ENCODE peak calls at places on chromosomes 4 and X, in nine cellular contexts. L is cardiac muscle cell, H is heart right ventricle, V is GM20000, K is GM12865, F is GM10248, X is lung, D is body of pancreas, I is progenitor cell of endocrine pancreas. P is an unnamed sample.

GRCh38 chrX:48631376-48632090 is 34.2 kb downstream of the WDR13 start:
- DNase-seq in X (peak; percentile 86), I (peak; percentile 58), K (peak; percentile 85), D (peak; percentile 89), V (peak; percentile 76), L (peak; percentile 74), F (peak; percentile 77), H (peak; percentile 38), P (peak; percentile 17)

GRCh38 chr4:105620640-105621323 is 68.4 kb downstream of the ARHGEF38 start:
- DNase-seq in L (no peak), D (peak; percentile 20), X (peak; percentile 43), V (no peak), I (no peak), H (no peak), F (no peak), K (peak; percentile 41), P (no peak)

GRCh38 chr4:147770831-147771230 is 38.9 kb downstream of the ARHGAP10 start:
- DNase-seq in F (no peak), K (no peak), L (no peak), H (no peak), X (no peak), D (no peak), I (no peak), V (no peak), P (no peak)

GRCh38 chr4:29311231-29311630 is 1408.9 kb upstream of the PCDH7 start:
- DNase-seq in V (no peak), D (no peak), K (no peak), I (no peak), L (no peak), X (no peak), F (no peak), H (no peak), P (no peak)

GRCh38 chr4:11469900-11470708 is 41.4 kb upstream of the HS3ST1 start:
- DNase-seq in X (no peak), H (no peak), F (peak; percentile 20), L (no peak), D (no peak), V (peak; percentile 21), K (peak; percentile 71), I (no peak), P (no peak)

GRCh38 chrX:152652467-152652866 is 14.8 kb downstream of the GABRQ start:
- DNase-seq in H (no peak), I (no peak), L (no peak), K (no peak), X (no peak), V (no peak), F (no peak), D (no peak), P (no peak)

GRCh38 chr4:173332963-173333657 is 1.0 kb downstream of the HMGB2 start:
- DNase-seq in H (no peak), V (peak; percentile 10), X (no peak), I (no peak), F (no peak), D (no peak), L (no peak), K (no peak), P (no peak)

GRCh38 chr4:145531193-145531592 is 49.5 kb downstream of the SMAD1 start:
- DNase-seq in I (no peak), X (no peak), L (no peak), K (peak; percentile 31), H (peak; percentile 33), V (no peak), D (peak; percentile 20), F (no peak), P (no peak)

GRCh38 chrX:16882188-16882587 is 12.0 kb upstream of the RBBP7 start:
- DNase-seq in I (no peak), X (no peak), D (peak; percentile 73), L (no peak), F (peak; percentile 18), H (peak; percentile 16), V (no peak), K (peak; percentile 41), P (no peak)

GRCh38 chr4:16772366-16772850 is 126.0 kb downstream of the LDB2 start:
- DNase-seq in X (no peak), F (no peak), D (no peak), K (no peak), H (no peak), I (no peak), V (no peak), L (no peak), P (no peak)

GRCh38 chr4:40301592-40301991 is 33.5 kb upstream of the CHRNA9 start:
- DNase-seq in X (no peak), V (peak; percentile 57), F (peak; percentile 63), L (no peak), K (peak; percentile 93), D (no peak), H (no peak), I (no peak), P (peak; percentile 51)

GRCh38 chr4:60814549-60814948 is 385.6 kb upstream of the ADGRL3 start:
- DNase-seq in X (no peak), F (no peak), L (no peak), H (no peak), I (no peak), D (no peak), K (no peak), V (no peak), P (no peak)

GRCh38 chrX:118839334-118839958 is 15.8 kb downstream of the ZCCHC12 start:
- DNase-seq in I (peak; percentile 74), V (peak; percentile 72), D (peak; percentile 70), H (peak; percentile 83), L (peak; percentile 71), X (peak; percentile 81), F (peak; percentile 66), K (peak; percentile 20), P (peak; percentile 62)

GRCh38 chrX:82648062-82648461 is 860.0 kb upstream of the POU3F4 start:
- DNase-seq in K (no peak), V (no peak), L (peak; percentile 1), H (no peak), X (no peak), D (no peak), I (no peak), F (no peak), P (no peak)

GRCh38 chr4:72767903-72768817 is 199.1 kb upstream of the ADAMTS3 start:
- DNase-seq in D (no peak), V (no peak), F (no peak), X (no peak), I (no peak), K (no peak), H (no peak), L (no peak), P (no peak)

GRCh38 chr4:139773560-139774318 is 108.1 kb downstream of the MGST2 start:
- DNase-seq in F (no peak), L (no peak), X (no peak), I (no peak), D (no peak), V (no peak), K (no peak), H (no peak), P (no peak)

GRCh38 chrX:151871244-151871643 is 41.4 kb upstream of the MAGEA4 start:
- DNase-seq in K (no peak), V (no peak), D (peak; percentile 4), F (no peak), X (no peak), I (no peak), L (no peak), H (no peak), P (no peak)

DNA sequence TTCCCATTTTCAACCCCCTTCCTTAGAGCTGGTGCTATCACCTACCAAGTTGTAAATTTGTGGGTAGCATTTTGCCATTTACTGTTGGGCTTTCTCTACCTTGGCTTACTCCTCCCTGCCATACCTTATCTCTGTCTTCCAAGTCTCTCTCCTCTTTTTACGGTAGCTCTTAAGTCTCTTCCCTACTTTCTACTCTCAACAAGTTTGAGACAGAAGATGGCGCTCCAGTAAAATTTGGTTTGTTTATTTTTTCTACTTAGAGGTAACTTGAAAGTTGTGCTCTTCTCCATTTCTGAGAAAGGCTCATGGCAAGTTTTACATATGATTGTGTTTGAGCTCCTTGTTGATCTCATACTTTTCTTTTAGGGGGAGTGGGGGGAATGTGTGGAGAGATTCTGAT is 1508.1 kb downstream of the TECRL start:
- DNase-seq in D (no peak), H (no peak), X (no peak), F (no peak), K (no peak), V (no peak), I (no peak), L (no peak), P (no peak)
- TF ChIP-seq CTCF in D (no peak), H (no peak), X (no peak), F (no peak), K (no peak), V (no peak), I (no peak), L (no peak), P (no peak)

DNA sequence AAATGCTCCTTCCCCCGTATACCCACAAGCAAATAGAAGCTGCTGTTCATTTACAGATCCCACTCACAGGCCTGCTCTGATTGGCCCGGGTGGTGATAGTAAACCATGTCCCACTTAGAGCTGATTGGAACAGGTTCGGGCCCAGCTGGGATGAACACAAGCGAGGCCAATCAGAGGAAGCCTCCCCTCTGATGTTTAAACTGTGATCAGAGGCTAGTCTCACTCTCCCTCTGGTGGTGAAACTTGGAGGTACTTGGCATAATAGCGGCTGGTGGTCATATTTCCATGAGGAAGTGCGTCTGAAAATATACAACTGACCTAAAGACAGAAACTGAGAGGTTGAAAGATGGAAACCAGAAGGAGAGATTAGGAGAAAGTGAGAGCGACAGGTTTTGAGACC is 51.5 kb upstream of the TRPC3 start:
- DNase-seq in K (peak; percentile 73), V (peak; percentile 41), L (peak; percentile 32), H (no peak), I (no peak), F (peak; percentile 34), D (peak; percentile 9), X (no peak), P (no peak)
- TF ChIP-seq CTCF in K (peak; percentile 69), V (peak; percentile 9), L (peak; percentile 41), H (peak; percentile 19), I (peak; percentile 54), F (peak; percentile 42), D (no peak), X (no peak), P (no peak)

GRCh38 chr4:122732329-122733026 is at the start of gene BBS12:
- DNase-seq in D (peak; percentile 99), F (peak; percentile 98), V (peak; percentile 93), L (peak; percentile 99), H (peak; percentile 97), X (peak; percentile 99), K (peak; percentile 99), I (peak; percentile 98), P (peak; percentile 90)
- TF ChIP-seq CTCF in D (no peak), F (peak; percentile 51), V (peak; percentile 40), L (peak; percentile 58), H (peak; percentile 23), X (peak; percentile 21), K (peak; percentile 52), I (peak; percentile 38), P (no peak)

GRCh38 chr4:178602833-178603232 is 1160.6 kb upstream of the AGA start:
- DNase-seq in H (no peak), V (no peak), L (no peak), K (no peak), D (no peak), F (no peak), X (no peak), I (no peak), P (no peak)

GRCh38 chr4:178598672-178599071 is 1156.4 kb upstream of the AGA start:
- DNase-seq in X (no peak), D (no peak), K (no peak), V (no peak), F (no peak), L (no peak), H (no peak), I (no peak), P (no peak)

DNA sequence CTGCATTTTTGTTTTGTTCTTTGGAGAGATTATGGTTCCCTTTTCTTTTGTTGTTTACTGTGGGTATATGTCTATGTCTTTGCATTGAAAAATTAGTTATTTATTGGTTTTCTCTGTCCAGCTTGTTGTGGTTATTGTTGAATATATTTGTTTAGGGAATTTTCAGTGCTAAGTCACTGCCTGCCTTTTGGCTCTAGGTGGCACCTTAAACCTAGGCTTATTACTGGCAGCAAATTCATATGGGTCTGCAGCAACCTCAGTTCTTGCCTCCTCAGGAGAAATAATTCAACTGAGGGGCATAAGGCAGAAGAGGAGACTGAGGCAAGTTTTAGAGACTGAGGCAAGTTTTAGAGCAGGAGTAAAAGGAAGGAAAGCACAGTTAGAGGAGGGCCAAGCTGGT is 1157.3 kb upstream of the AGA start:
- DNase-seq in F (no peak), D (no peak), I (no peak), L (peak; percentile 31), V (no peak), H (no peak), X (no peak), K (no peak), P (no peak)
- TF ChIP-seq CTCF in F (no peak), D (no peak), I (peak; percentile 51), L (no peak), V (no peak), H (no peak), X (no peak), K (no peak), P (no peak)

P was measured in activated B cell treated with CpG ODN at 0.5 μM for 24 hours.